ENCODE peak calls at places on chromosomes 1 and 21, in five cellular contexts. E is neural progenitor cell, I is HFF-Myc, J is PC-9, C is GM12865. Z is an unnamed sample.
A peak's percentile ranks its signal among the peaks of the same experiment; 100 is the strongest.

GRCh38 chr1:170886460-170886859 is 48.9 kb upstream of the MROH9 start:
- DNase-seq in E (no peak), J (no peak), I (no peak), C (no peak), Z (no peak)

GRCh38 chr1:204102719-204103118 is 29.8 kb downstream of the SOX13 start:
- DNase-seq in E (no peak), C (no peak), I (no peak), J (peak; percentile 86), Z (no peak)

GRCh38 chr1:161200992-161201827 is 957 bp upstream of the NDUFS2 start:
- DNase-seq in J (no peak), I (peak; percentile 52), E (no peak), C (no peak), Z (no peak)

GRCh38 chr1:108560430-108561144 is 687 bp downstream of the EEIG2 start:
- DNase-seq in E (peak; percentile 70), C (peak; percentile 66), I (no peak), J (peak; percentile 48), Z (no peak)

GRCh38 chr1:63148825-63149645 is 173.3 kb upstream of the FOXD3 start:
- DNase-seq in C (peak; percentile 48), J (peak; percentile 3), I (peak; percentile 16), E (peak; percentile 72), Z (peak; percentile 21)

GRCh38 chr21:39610705-39611104 is 2.0 kb upstream of the B3GALT5 start:
- DNase-seq in E (peak; percentile 65), C (no peak), J (no peak), I (no peak), Z (no peak)

GRCh38 chr1:10788592-10789006 is 7.8 kb downstream of the CASZ1 start:
- DNase-seq in J (no peak), E (peak; percentile 73), I (no peak), C (no peak), Z (no peak)

GRCh38 chr21:27108228-27108627 is 141.3 kb upstream of the ADAMTS5 start:
- DNase-seq in J (no peak), C (no peak), E (no peak), I (no peak), Z (peak; percentile 25)

GRCh38 chr1:99535470-99536164 is 110.3 kb upstream of the PALMD start:
- DNase-seq in C (no peak), E (no peak), I (no peak), J (no peak), Z (no peak)

GRCh38 chr1:54153548-54154439 is 994 bp upstream of the CDCP2 start:
- DNase-seq in J (peak; percentile 61), I (peak; percentile 12), E (peak; percentile 65), C (no peak), Z (peak; percentile 54)

GRCh38 chr1:59751801-59752200 is 62.9 kb upstream of the HOOK1 start:
- DNase-seq in E (no peak), I (no peak), J (no peak), C (no peak), Z (no peak)

GRCh38 chr1:216807696-216808095 is 84.5 kb upstream of the ESRRG start:
- DNase-seq in C (no peak), J (no peak), I (no peak), E (no peak), Z (no peak)

GRCh38 chr1:153447498-153448170 is 12.8 kb downstream of the S100A7 start:
- DNase-seq in C (no peak), E (no peak), I (peak; percentile 66), J (no peak), Z (peak; percentile 28)

GRCh38 chr1:233673146-233673946 is 59.4 kb downstream of the KCNK1 start:
- DNase-seq in J (peak; percentile 33), E (no peak), C (peak; percentile 34), I (no peak), Z (no peak)

GRCh38 chr1:27403065-27403726 is 10.8 kb downstream of the GPR3 start:
- DNase-seq in J (no peak), C (no peak), I (no peak), E (peak; percentile 52), Z (no peak)

GRCh38 chr1:30638086-30638485 is 85.3 kb downstream of the MATN1 start:
- DNase-seq in J (no peak), C (no peak), E (no peak), I (no peak), Z (no peak)

GRCh38 chr1:195878478-195878877 is 729.8 kb downstream of the KCNT2 start:
- DNase-seq in C (no peak), I (no peak), E (no peak), J (no peak), Z (no peak)

GRCh38 chr1:210367561-210367960 is 38.9 kb downstream of the HHAT start:
- DNase-seq in C (no peak), I (no peak), E (no peak), J (no peak), Z (no peak)

GRCh38 chr21:31180256-31181088 is 142.2 kb upstream of the KRTAP19-8 start:
- DNase-seq in I (no peak), E (peak; percentile 30), J (no peak), C (peak; percentile 41), Z (no peak)

GRCh38 chr1:27382950-27383627 is at the start of gene CD164L2:
- DNase-seq in E (peak; percentile 88), C (no peak), I (no peak), J (peak; percentile 73), Z (no peak)

GRCh38 chr1:231962636-231963035 is 336.0 kb downstream of the DISC1 start:
- DNase-seq in I (no peak), C (no peak), J (no peak), E (no peak), Z (no peak)

GRCh38 chr1:231964241-231964640 is 337.7 kb downstream of the DISC1 start:
- DNase-seq in J (no peak), C (no peak), I (no peak), E (no peak), Z (no peak)

GRCh38 chr1:231966983-231967382 is 340.4 kb downstream of the DISC1 start:
- DNase-seq in I (no peak), J (no peak), C (no peak), E (no peak), Z (no peak)

GRCh38 chr1:231964955-231965354 is 338.4 kb downstream of the DISC1 start:
- DNase-seq in E (no peak), J (no peak), I (no peak), C (no peak), Z (no peak)

DNA sequence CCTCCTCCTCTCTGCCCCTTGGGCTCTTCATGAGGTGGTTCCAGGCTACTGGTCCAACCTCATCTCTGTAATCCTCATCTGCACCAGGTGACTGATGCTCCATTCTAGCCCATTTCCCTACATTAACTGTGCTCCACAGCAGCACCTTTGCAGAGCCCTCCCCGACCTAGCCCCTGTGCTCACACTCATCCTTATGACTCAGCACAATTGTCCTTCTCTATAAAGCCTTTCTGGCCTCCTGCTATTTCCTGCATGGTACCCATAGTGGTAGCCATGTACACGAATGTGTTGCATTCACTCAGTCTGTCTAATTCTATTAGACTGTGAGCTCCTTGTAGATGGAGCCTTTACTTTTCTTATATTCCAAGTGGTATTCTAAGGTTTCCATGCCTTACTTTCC is 339.0 kb downstream of the DISC1 start:
- DNase-seq in J (no peak), I (no peak), C (no peak), E (no peak), Z (no peak)
- TF ChIP-seq CTCF in J (no peak), I (no peak), C (no peak), E (no peak), Z (no peak)

GRCh38 chr1:91792393-91793032 is 93.4 kb downstream of the TGFBR3 start:
- DNase-seq in J (no peak), I (no peak), E (peak; percentile 33), C (no peak), Z (no peak)
- TF ChIP-seq CTCF in J (no peak), I (peak; percentile 6), E (peak; percentile 23), C (no peak), Z (no peak)

GRCh38 chr1:98133151-98133550 is 212.3 kb upstream of the DPYD start:
- DNase-seq in E (no peak), J (no peak), C (no peak), I (no peak), Z (no peak)
- TF ChIP-seq CTCF in E (no peak), J (no peak), C (no peak), I (no peak), Z (no peak)

DNA sequence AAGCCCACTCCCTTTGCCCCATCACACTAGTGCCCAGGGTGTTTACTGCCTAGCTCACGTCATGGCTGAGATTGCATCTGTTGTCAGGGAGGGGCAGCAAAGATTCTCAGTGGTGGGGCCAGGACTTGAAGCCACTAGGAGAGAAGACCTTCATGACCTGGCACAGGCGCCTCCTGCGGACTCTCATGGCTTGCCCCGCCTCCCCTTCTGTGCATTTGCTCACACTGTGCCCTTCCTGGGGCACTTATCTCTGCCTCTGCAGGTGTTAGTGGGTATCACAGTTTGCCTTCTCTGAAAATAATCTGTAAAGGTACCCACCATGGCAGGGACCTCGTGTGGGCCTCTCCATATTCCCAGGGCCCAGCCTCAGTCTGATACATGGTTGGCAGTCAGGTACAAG is 20.1 kb downstream of the PTPRU start:
- DNase-seq in C (no peak), J (no peak), I (no peak), E (peak; percentile 30), Z (no peak)
- TF ChIP-seq CTCF in C (no peak), J (no peak), I (no peak), E (peak; percentile 25), Z (no peak)

GRCh38 chr1:66733348-66734017 is 18.8 kb upstream of the DYNLT5 start:
- DNase-seq in I (no peak), E (no peak), C (no peak), J (no peak), Z (no peak)
- TF ChIP-seq CTCF in I (no peak), E (no peak), C (peak; percentile 16), J (peak; percentile 30), Z (no peak)

GRCh38 chr1:107479865-107480264 is 339.0 kb downstream of the NTNG1 start:
- DNase-seq in E (no peak), J (no peak), I (no peak), C (no peak), Z (no peak)

GRCh38 chr1:107474877-107475612 is 334.2 kb downstream of the NTNG1 start:
- DNase-seq in I (no peak), C (peak; percentile 40), J (no peak), E (peak; percentile 24), Z (no peak)

GRCh38 chr1:107483949-107484348 is 343.1 kb downstream of the NTNG1 start:
- DNase-seq in J (no peak), I (no peak), E (no peak), C (no peak), Z (no peak)

GRCh38 chr1:107477233-107477632 is 336.4 kb downstream of the NTNG1 start:
- DNase-seq in E (no peak), I (no peak), J (no peak), C (peak; percentile 34), Z (no peak)

GRCh38 chr1:107480548-107480947 is 339.7 kb downstream of the NTNG1 start:
- DNase-seq in E (no peak), J (no peak), C (peak; percentile 16), I (no peak), Z (no peak)
- TF ChIP-seq CTCF in E (no peak), J (no peak), C (no peak), I (no peak), Z (no peak)

GRCh38 chr1:186152945-186153309 is 222.1 kb downstream of the TPR start:
- DNase-seq in E (no peak), I (no peak), C (no peak), J (no peak), Z (no peak)

GRCh38 chr1:186154651-186155050 is 220.4 kb downstream of the TPR start:
- DNase-seq in E (no peak), I (no peak), J (no peak), C (no peak), Z (no peak)

GRCh38 chr1:186152227-186152944 is 222.7 kb downstream of the TPR start:
- DNase-seq in J (peak; percentile 86), I (peak; percentile 66), E (peak; percentile 3), C (no peak), Z (peak; percentile 63)

GRCh38 chr1:186155594-186155993 is 219.5 kb downstream of the TPR start:
- DNase-seq in E (peak; percentile 27), J (peak; percentile 11), I (peak; percentile 49), C (peak; percentile 45), Z (peak; percentile 58)
- TF ChIP-seq CTCF in E (peak; percentile 59), J (peak; percentile 66), I (peak; percentile 57), C (peak; percentile 38), Z (peak; percentile 65)